ENCODE peak calls at places on chromosomes 6 and 20, in six cellular contexts. One of them, this sample, is unnamed.

GRCh38 chr6:38432479-38432878 is 207.2 kb downstream of the BTBD9 start:
- DNase-seq in GF-D8: no peak
- DNase-seq in activated CD8-positive, alpha-beta memory T cell treated with anti-CD3 and anti-CD28 coated beads for 1 hour: no peak
- DNase-seq in KBM-7: no peak
- DNase-seq in ureter: no peak
- DNase-seq in retina: no peak
- DNase-seq in this sample: no peak

GRCh38 chr20:24432057-24432456 is 37.4 kb upstream of the SYNDIG1 start:
- DNase-seq in GF-D8: no peak
- DNase-seq in activated CD8-positive, alpha-beta memory T cell treated with anti-CD3 and anti-CD28 coated beads for 1 hour: no peak
- DNase-seq in KBM-7: no peak
- DNase-seq in ureter: no peak
- DNase-seq in retina: no peak
- DNase-seq in this sample: no peak

GRCh38 chr6:36838896-36839818 is at the start of gene CPNE5:
- DNase-seq in GF-D8: no peak
- DNase-seq in activated CD8-positive, alpha-beta memory T cell treated with anti-CD3 and anti-CD28 coated beads for 1 hour: no peak
- DNase-seq in KBM-7: no peak
- DNase-seq in ureter: no peak
- DNase-seq in retina: peak; percentile 61
- DNase-seq in this sample: no peak

GRCh38 chr6:56772737-56773184 is 130.1 kb upstream of the DST start:
- DNase-seq in GF-D8: no peak
- DNase-seq in activated CD8-positive, alpha-beta memory T cell treated with anti-CD3 and anti-CD28 coated beads for 1 hour: no peak
- DNase-seq in KBM-7: no peak
- DNase-seq in ureter: no peak
- DNase-seq in retina: no peak
- DNase-seq in this sample: no peak

GRCh38 chr6:106908386-106908840 is 66.1 kb downstream of the CD24 start:
- DNase-seq in GF-D8: no peak
- DNase-seq in activated CD8-positive, alpha-beta memory T cell treated with anti-CD3 and anti-CD28 coated beads for 1 hour: no peak
- DNase-seq in KBM-7: no peak
- DNase-seq in ureter: no peak
- DNase-seq in retina: no peak
- DNase-seq in this sample: no peak

GRCh38 chr6:169424821-169425240 is 171.2 kb upstream of the THBS2 start:
- DNase-seq in GF-D8: no peak
- DNase-seq in activated CD8-positive, alpha-beta memory T cell treated with anti-CD3 and anti-CD28 coated beads for 1 hour: no peak
- DNase-seq in KBM-7: no peak
- DNase-seq in ureter: no peak
- DNase-seq in retina: no peak
- DNase-seq in this sample: no peak

GRCh38 chr6:13427838-13428527 is 59.4 kb downstream of the GFOD1 start:
- DNase-seq in GF-D8: peak; percentile 63
- DNase-seq in activated CD8-positive, alpha-beta memory T cell treated with anti-CD3 and anti-CD28 coated beads for 1 hour: peak; percentile 48
- DNase-seq in KBM-7: peak; percentile 87
- DNase-seq in ureter: no peak
- DNase-seq in retina: peak; percentile 56
- DNase-seq in this sample: no peak

GRCh38 chr6:1436334-1437306 is 47.2 kb downstream of the FOXF2 start:
- DNase-seq in GF-D8: no peak
- DNase-seq in activated CD8-positive, alpha-beta memory T cell treated with anti-CD3 and anti-CD28 coated beads for 1 hour: no peak
- DNase-seq in KBM-7: peak; percentile 84
- DNase-seq in ureter: peak; percentile 55
- DNase-seq in retina: peak; percentile 84
- DNase-seq in this sample: peak; percentile 51

GRCh38 chr6:40809627-40810026 is 222.5 kb upstream of the LRFN2 start:
- DNase-seq in GF-D8: no peak
- DNase-seq in activated CD8-positive, alpha-beta memory T cell treated with anti-CD3 and anti-CD28 coated beads for 1 hour: no peak
- DNase-seq in KBM-7: no peak
- DNase-seq in ureter: no peak
- DNase-seq in retina: no peak
- DNase-seq in this sample: no peak

GRCh38 chr6:34585512-34586045 is 29.4 kb upstream of the SPDEF start:
- DNase-seq in GF-D8: no peak
- DNase-seq in activated CD8-positive, alpha-beta memory T cell treated with anti-CD3 and anti-CD28 coated beads for 1 hour: no peak
- DNase-seq in KBM-7: no peak
- DNase-seq in ureter: no peak
- DNase-seq in retina: no peak
- DNase-seq in this sample: no peak

GRCh38 chr6:16352258-16352635 is 113.9 kb downstream of the GMPR start:
- DNase-seq in GF-D8: no peak
- DNase-seq in activated CD8-positive, alpha-beta memory T cell treated with anti-CD3 and anti-CD28 coated beads for 1 hour: no peak
- DNase-seq in KBM-7: no peak
- DNase-seq in ureter: no peak
- DNase-seq in retina: no peak
- DNase-seq in this sample: no peak